ENCODE peak calls at places on chromosomes 2 and 18, in five cellular contexts. M is Peyer's patch, G is OCI-LY7, F is IMR-90, E is psoas muscle. N is an unnamed sample.

GRCh38 chr18:62346327-62347090 is 21.4 kb downstream of the TNFRSF11A start:
- DNase-seq in F (no peak), E (no peak), M (no peak), G (no peak), N (no peak)

GRCh38 chr2:45380131-45380836 is 230.8 kb downstream of the SRBD1 start:
- DNase-seq in F (peak; percentile 60), E (no peak), G (no peak), M (no peak), N (no peak)

GRCh38 chr2:25335204-25335603 is 6.5 kb downstream of the DNMT3A start:
- DNase-seq in G (no peak), M (no peak), F (no peak), E (no peak), N (no peak)

GRCh38 chr18:26635466-26635865 is 87.1 kb upstream of the KCTD1 start:
- DNase-seq in F (no peak), E (no peak), G (no peak), M (no peak), N (no peak)

GRCh38 chr18:50038448-50038847 is 156.5 kb downstream of the MYO5B start:
- DNase-seq in E (no peak), M (no peak), F (no peak), G (no peak), N (no peak)

GRCh38 chr2:134420256-134420655 is 166.4 kb downstream of the MGAT5 start:
- DNase-seq in E (no peak), G (no peak), M (no peak), F (no peak), N (no peak)

GRCh38 chr2:217459675-217460405 is 543.0 kb downstream of the TNS1 start:
- DNase-seq in E (no peak), G (no peak), F (peak; percentile 55), M (no peak), N (no peak)

GRCh38 chr18:79600141-79600540 is 79.5 kb upstream of the CTDP1 start:
- DNase-seq in M (no peak), F (no peak), E (no peak), G (no peak), N (no peak)

GRCh38 chr2:234792566-234792965 is 159.3 kb upstream of the SH3BP4 start:
- DNase-seq in M (no peak), G (no peak), F (no peak), E (no peak), N (no peak)

GRCh38 chr2:216695401-216695821 is at the start of gene IGFBP5:
- DNase-seq in M (peak; percentile 36), F (peak; percentile 94), G (no peak), E (peak; percentile 89), N (peak; percentile 73)

GRCh38 chr2:152370783-152371182 is 35.8 kb downstream of the FMNL2 start:
- DNase-seq in E (no peak), F (no peak), G (no peak), M (no peak), N (no peak)

GRCh38 chr2:118222643-118223486 is 134.6 kb downstream of the INSIG2 start:
- DNase-seq in G (no peak), E (no peak), F (no peak), M (no peak), N (no peak)

GRCh38 chr2:105391763-105392662 is 6.8 kb downstream of the FHL2 start:
- DNase-seq in M (no peak), F (no peak), G (no peak), E (no peak), N (no peak)

GRCh38 chr18:79523738-79524180 is 128.0 kb downstream of the NFATC1 start:
- DNase-seq in M (peak; percentile 95), G (peak; percentile 78), E (no peak), F (no peak), N (no peak)

GRCh38 chr2:227884511-227884947 is 13.1 kb downstream of the DAW1 start:
- DNase-seq in E (peak; percentile 39), M (peak; percentile 46), F (peak; percentile 72), G (peak; percentile 48), N (peak; percentile 89)

GRCh38 chr2:80748576-80748975 is 444.0 kb upstream of the LRRTM1 start:
- DNase-seq in G (peak; percentile 21), F (no peak), M (no peak), E (no peak), N (no peak)
- H3K4me1 ChIP-seq in G (peaks cover 37% of the 10 kb centered on the region), F (no peaks in the 10 kb centered on the region), M (no peaks in the 10 kb centered on the region), E (no peaks in the 10 kb centered on the region), N (no peaks in the 10 kb centered on the region)

DNA sequence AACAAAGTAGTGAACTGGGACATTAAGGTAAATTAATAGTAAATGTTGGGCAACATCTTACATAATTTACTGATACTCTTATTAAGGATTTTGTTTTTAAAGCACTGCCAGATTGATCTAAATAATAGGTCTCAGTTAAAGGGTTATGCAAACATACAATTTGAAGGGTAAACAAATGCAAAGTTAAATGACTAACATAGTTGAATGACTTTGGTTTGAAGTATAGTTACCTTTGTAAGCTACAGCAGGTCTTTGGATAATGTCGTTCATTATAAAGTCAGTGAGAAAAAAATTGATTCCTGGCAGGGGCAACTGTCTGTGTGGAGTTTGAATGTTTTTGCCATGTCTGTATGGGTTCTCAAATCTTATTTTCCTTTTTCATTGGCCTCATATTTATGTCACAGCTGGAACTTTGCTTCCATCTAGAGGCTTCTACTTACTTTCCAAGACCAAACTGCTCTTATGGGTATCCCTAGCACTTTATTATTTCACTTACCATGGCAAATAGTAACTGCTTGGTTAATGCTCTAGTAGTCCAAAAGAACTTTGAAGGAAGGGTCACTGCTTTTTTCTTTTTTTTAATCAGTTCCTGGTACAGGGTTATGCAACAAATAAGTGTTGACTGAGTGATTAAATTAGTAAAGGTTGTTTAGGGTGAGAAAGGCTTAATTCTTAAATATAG is 107.8 kb downstream of the NBEAL1 start:
- DNase-seq in F (peak; percentile 6), G (no peak), M (no peak), E (no peak), N (no peak)
- TF ChIP-seq CTCF in F (no peak), G (peak; percentile 43), M (peak; percentile 19), E (no peak), N (no peak)

DNA sequence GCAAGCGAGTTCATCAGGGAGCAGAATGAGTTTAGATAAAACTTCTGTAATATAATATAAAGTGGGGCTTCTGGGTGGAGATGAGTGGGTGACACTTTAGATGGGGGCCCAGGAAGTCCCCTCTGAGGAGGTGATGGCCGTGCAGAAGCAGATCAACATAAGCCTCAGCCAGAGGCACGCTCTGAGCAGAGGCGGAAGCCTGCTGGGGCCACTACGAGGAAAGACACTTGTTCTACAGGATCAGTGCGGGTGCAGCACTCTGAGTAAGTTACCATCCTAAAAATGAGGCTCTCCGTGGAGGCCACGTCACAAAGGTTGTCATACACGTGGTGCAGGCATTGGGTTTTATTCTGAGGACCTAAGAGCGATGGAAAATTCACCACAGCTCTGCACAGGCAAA is 22.3 kb downstream of the TMEM18 start:
- DNase-seq in M (no peak), E (no peak), G (no peak), F (no peak), N (no peak)
- H3K4me3 ChIP-seq in M (no peak overlapping the region), E (no peak overlapping the region), G (no peak overlapping the region), F (no peak overlapping the region), N (no peak overlapping the region)

GRCh38 chr2:54598347-54599325 is 124.8 kb upstream of the EML6 start:
- DNase-seq in F (peak; percentile 47), M (no peak), G (no peak), E (no peak), N (no peak)

GRCh38 chr2:54599326-54599710 is 124.1 kb upstream of the EML6 start:
- DNase-seq in G (no peak), M (no peak), E (no peak), F (no peak), N (no peak)

GRCh38 chr2:54597153-54597827 is 126.2 kb upstream of the EML6 start:
- DNase-seq in E (peak; percentile 52), G (peak; percentile 34), M (no peak), F (peak; percentile 36), N (peak; percentile 76)

GRCh38 chr2:54601339-54601738 is 122.1 kb upstream of the EML6 start:
- DNase-seq in G (no peak), M (no peak), F (no peak), E (no peak), N (no peak)

GRCh38 chr2:54599914-54600313 is 123.5 kb upstream of the EML6 start:
- DNase-seq in G (no peak), F (no peak), M (no peak), E (peak; percentile 54), N (peak; percentile 63)
- H3K4me1 ChIP-seq in G (peaks cover 51% of the 10 kb centered on the region), F (peaks cover 24% of the 10 kb centered on the region), M (peaks cover 7% of the 10 kb centered on the region), E (peaks cover 98% of the 10 kb centered on the region), N (peaks cover 75% of the 10 kb centered on the region)

DNA sequence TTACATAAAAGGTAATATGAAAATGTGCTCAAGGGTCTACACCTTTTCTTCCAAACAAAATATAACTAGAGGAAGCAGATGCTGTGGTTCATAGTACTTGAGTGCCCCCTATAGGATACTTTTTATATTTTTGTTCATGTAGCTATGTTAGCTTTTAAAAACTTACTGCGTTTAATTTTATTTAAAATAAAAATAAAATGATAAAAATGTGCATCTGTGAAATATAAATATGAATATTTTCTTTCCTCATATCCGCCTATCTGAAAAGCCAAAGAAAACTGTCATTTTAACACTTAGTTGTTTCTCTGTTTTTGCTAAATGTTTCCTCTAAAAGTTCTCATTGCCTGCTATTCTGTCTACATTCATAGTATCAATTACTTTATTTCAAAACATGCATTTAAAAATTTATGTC is 9.6 kb upstream of the LRP1B start:
- DNase-seq in E (no peak), F (peak; percentile 9), G (peak; percentile 33), M (no peak), N (no peak)
- TF ChIP-seq CTCF in E (peak; percentile 48), F (peak; percentile 62), G (peak; percentile 86), M (peak; percentile 40), N (no peak)

DNA sequence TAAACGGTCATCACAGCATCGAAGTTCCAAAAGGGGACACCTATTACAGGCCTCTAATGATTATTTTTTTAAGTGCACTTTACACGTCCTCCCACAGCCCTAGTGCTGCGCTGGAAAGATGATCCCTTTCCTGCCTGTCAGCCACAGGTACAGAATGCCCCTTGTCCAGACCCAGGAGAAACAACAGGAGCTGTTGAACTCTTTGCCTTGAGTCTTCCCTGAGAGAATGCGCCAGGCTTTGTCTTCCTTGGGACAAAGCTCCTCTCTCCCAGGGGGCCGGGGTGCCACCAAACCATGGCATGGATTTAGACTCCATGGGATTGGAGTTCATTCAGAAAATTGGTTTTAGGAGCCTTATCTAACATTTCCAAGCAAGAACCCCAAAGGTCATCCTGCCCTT is 319.0 kb upstream of the SOX11 start:
- DNase-seq in M (no peak), G (no peak), E (no peak), F (no peak), N (no peak)
- H3K4me3 ChIP-seq in M (no peak overlapping the region), G (no peak overlapping the region), E (no peak overlapping the region), F (no peak overlapping the region), N (no peak overlapping the region)

GRCh38 chr2:12017499-12018185 is 271.2 kb downstream of the LPIN1 start:
- DNase-seq in E (no peak), F (no peak), G (no peak), M (no peak), N (no peak)

GRCh38 chr2:12010059-12010458 is 263.6 kb downstream of the LPIN1 start:
- DNase-seq in F (no peak), M (no peak), G (no peak), E (no peak), N (no peak)

GRCh38 chr2:12010779-12011178 is 264.3 kb downstream of the LPIN1 start:
- DNase-seq in F (no peak), M (no peak), G (no peak), E (no peak), N (no peak)

GRCh38 chr2:12009323-12009905 is 263.0 kb downstream of the LPIN1 start:
- DNase-seq in M (no peak), F (no peak), G (no peak), E (no peak), N (no peak)

GRCh38 chr2:12014088-12014960 is 267.9 kb downstream of the LPIN1 start:
- DNase-seq in F (peak; percentile 70), M (no peak), G (peak; percentile 10), E (no peak), N (no peak)
- H3K4me1 ChIP-seq in F (peaks cover 6% of the 10 kb centered on the region), M (no peaks in the 10 kb centered on the region), G (peaks cover 37% of the 10 kb centered on the region), E (no peaks in the 10 kb centered on the region), N (no peaks in the 10 kb centered on the region)

N was measured in mucosa of descending colon.